ENCODE peak calls at places on chromosomes 1 and 21, in six cellular contexts. N, U, Z, E, A and D are unnamed samples.

GRCh38 chr21:45412909-45413581 is 8.1 kb downstream of the COL18A1 start:
- DNase-seq in E (no peak), A (no peak), N (no peak), Z (peak), U (no peak), D (no peak)

GRCh38 chr1:101055623-101056022 is 30.0 kb upstream of the DPH5 start:
- DNase-seq in A (no peak), N (no peak), U (no peak), Z (no peak), E (no peak), D (no peak)

GRCh38 chr1:27600500-27601175 is 3.3 kb downstream of the AHDC1 start:
- DNase-seq in N (no peak), U (no peak), E (no peak), Z (peak), A (no peak), D (no peak)

GRCh38 chr1:156876281-156876680 is 15.6 kb downstream of the NTRK1 start:
- DNase-seq in U (no peak), E (no peak), Z (no peak), N (no peak), A (no peak), D (no peak)

GRCh38 chr1:21066365-21067012 is 110.2 kb downstream of the EIF4G3 start:
- DNase-seq in N (no peak), A (no peak), Z (no peak), U (no peak), E (no peak), D (no peak)

GRCh38 chr1:115877511-115877910 is 36.6 kb upstream of the NHLH2 start:
- DNase-seq in A (no peak), E (no peak), Z (peak), N (no peak), U (no peak), D (no peak)

GRCh38 chr1:10724948-10725852 is 71.2 kb downstream of the CASZ1 start:
- DNase-seq in E (no peak), Z (no peak), U (no peak), A (no peak), N (no peak), D (no peak)

GRCh38 chr1:55522982-55523381 is 307.8 kb upstream of the USP24 start:
- DNase-seq in U (no peak), E (no peak), Z (no peak), A (no peak), N (no peak), D (no peak)

GRCh38 chr1:28668191-28668955 is at the start of gene GMEB1:
- DNase-seq in U (peak), E (peak), A (peak), N (peak), Z (peak), D (peak)